ENCODE peak calls at places on chromosomes 13 and 19, in nine cellular contexts. Q is sigmoid colon, S is RWPE2, B is WERI-Rb-1, T is BE2C, Z is psoas muscle, R is tibial nerve, G is A673, F is fibroblast of lung. D is an unnamed sample.

GRCh38 chr19:11279505-11280236 is 16.3 kb upstream of the TSPAN16 start:
- DNase-seq in Q (no peak), S (no peak), B (no peak), T (no peak), Z (no peak), R (no peak), G (no peak), F (no peak), D (no peak)

GRCh38 chr19:41064974-41065569 is 23.2 kb upstream of the CYP2A13 start:
- DNase-seq in Q (no peak), S (no peak), B (no peak), T (no peak), Z (no peak), R (no peak), G (peak; percentile 47), F (peak; percentile 31), D (peak; percentile 54)

GRCh38 chr13:53069800-53070199 is 41.2 kb downstream of the OLFM4 start:
- DNase-seq in Q (no peak), S (no peak), B (no peak), T (no peak), Z (no peak), R (no peak), G (no peak), F (no peak), D (no peak)

GRCh38 chr19:11377756-11378155 is 3.3 kb downstream of the SWSAP1 start:
- DNase-seq in Q (no peak), S (no peak), B (no peak), T (no peak), Z (no peak), R (no peak), G (no peak), F (no peak), D (no peak)

GRCh38 chr19:35327642-35328041 is 1.3 kb upstream of the CD22 start:
- DNase-seq in Q (no peak), S (no peak), B (peak; percentile 50), T (no peak), Z (no peak), R (no peak), G (no peak), F (no peak), D (no peak)

GRCh38 chr13:106114981-106115554 is 420.4 kb downstream of the EFNB2 start:
- DNase-seq in Q (no peak), S (no peak), B (no peak), T (no peak), Z (no peak), R (no peak), G (no peak), F (peak; percentile 63), D (no peak)

GRCh38 chr13:59038824-59039223 is 1124.9 kb downstream of the DIAPH3 start:
- DNase-seq in Q (no peak), S (no peak), B (no peak), T (no peak), Z (no peak), R (no peak), G (no peak), F (peak; percentile 50), D (peak; percentile 5)

GRCh38 chr19:49691243-49692101 is 556 bp downstream of the CPT1C start:
- DNase-seq in Q (no peak), S (peak; percentile 76), B (peak; percentile 90), T (peak; percentile 79), Z (peak; percentile 68), R (no peak), G (peak; percentile 88), F (peak; percentile 73), D (peak; percentile 86)

GRCh38 chr19:5086232-5086631 is 117.3 kb downstream of the KDM4B start:
- DNase-seq in Q (no peak), S (no peak), B (no peak), T (no peak), Z (no peak), R (no peak), G (no peak), F (no peak), D (no peak)

GRCh38 chr19:5085566-5085965 is 116.7 kb downstream of the KDM4B start:
- DNase-seq in Q (no peak), S (no peak), B (no peak), T (no peak), Z (no peak), R (no peak), G (no peak), F (no peak), D (no peak)

GRCh38 chr19:5083547-5083965 is 114.6 kb downstream of the KDM4B start:
- DNase-seq in Q (peak; percentile 78), S (no peak), B (no peak), T (no peak), Z (peak; percentile 50), R (peak; percentile 41), G (no peak), F (no peak), D (no peak)

GRCh38 chr19:5089283-5089682 is 120.4 kb downstream of the KDM4B start:
- DNase-seq in Q (no peak), S (no peak), B (no peak), T (no peak), Z (no peak), R (no peak), G (no peak), F (no peak), D (no peak)

DNA sequence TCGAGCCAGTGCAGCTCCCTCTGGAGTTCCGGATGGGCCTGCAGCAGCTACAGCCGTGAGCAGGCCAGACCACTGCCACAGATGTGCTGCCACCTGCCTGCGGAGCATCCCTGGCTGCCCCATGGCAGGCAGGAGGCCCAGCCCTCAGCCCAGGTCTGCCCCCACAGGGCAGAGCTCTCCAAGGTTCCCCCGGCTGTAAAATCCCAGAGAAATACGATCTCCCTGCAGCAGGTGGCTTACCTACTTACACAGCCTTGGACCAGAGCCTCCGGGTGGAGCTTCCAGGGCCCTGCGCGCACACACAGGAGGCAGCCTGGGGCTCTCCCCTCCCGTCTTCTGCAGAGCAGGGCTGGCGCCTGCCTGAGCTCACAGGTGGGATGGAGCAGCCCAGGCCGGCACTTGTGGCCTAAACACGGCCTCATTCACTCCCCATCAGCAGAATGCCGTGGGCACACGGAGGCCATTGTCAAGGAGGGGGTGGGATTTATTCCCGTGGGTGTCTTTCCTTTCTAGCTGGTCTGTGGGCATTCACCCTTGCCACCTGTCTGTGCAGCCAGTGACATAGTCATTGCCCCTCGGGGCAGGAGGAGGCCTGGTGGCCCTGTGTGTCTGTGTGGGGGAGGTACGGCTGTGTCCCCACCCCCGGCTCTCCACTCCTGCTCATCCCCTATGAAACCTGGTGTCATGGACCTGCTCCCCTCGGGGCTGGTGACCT is 118.0 kb downstream of the KDM4B start:
- DNase-seq in Q (no peak), S (no peak), B (peak; percentile 56), T (peak; percentile 52), Z (peak; percentile 70), R (no peak), G (no peak), F (no peak), D (no peak)
- TF ChIP-seq CTCF in Q (no peak), S (no peak), B (peak; percentile 35), T (peak; percentile 38), Z (peak; percentile 45), R (no peak), G (no peak), F (no peak), D (no peak)

GRCh38 chr19:37929512-37929911 is 22.5 kb downstream of the SIPA1L3 start:
- DNase-seq in Q (no peak), S (no peak), B (no peak), T (no peak), Z (no peak), R (no peak), G (no peak), F (no peak), D (no peak)

GRCh38 chr19:37930416-37930815 is 23.4 kb downstream of the SIPA1L3 start:
- DNase-seq in Q (no peak), S (no peak), B (no peak), T (no peak), Z (no peak), R (no peak), G (no peak), F (no peak), D (no peak)

GRCh38 chr19:37933965-37934364 is 27.0 kb downstream of the SIPA1L3 start:
- DNase-seq in Q (no peak), S (no peak), B (no peak), T (no peak), Z (peak; percentile 75), R (no peak), G (no peak), F (no peak), D (peak; percentile 72)

GRCh38 chr19:37932985-37933953 is 26.3 kb downstream of the SIPA1L3 start:
- DNase-seq in Q (no peak), S (peak; percentile 76), B (no peak), T (peak; percentile 53), Z (peak; percentile 56), R (no peak), G (no peak), F (peak; percentile 25), D (no peak)

GRCh38 chr19:37931941-37932655 is 25.1 kb downstream of the SIPA1L3 start:
- DNase-seq in Q (peak; percentile 65), S (peak; percentile 84), B (peak; percentile 23), T (no peak), Z (peak; percentile 58), R (no peak), G (no peak), F (peak; percentile 66), D (peak; percentile 63)
- H3K4me3 ChIP-seq in Q (peak overlapping the region; percentile 6), S (peak overlapping the region; percentile 0), B (no peak overlapping the region), T (no peak overlapping the region), Z (peak overlapping the region; percentile 47), R (no peak overlapping the region), G (no peak overlapping the region), F (peak overlapping the region; percentile 18), D (no peak overlapping the region)

GRCh38 chr13:114002771-114003321 is 29.0 kb upstream of the C13orf46 start:
- DNase-seq in Q (peak; percentile 57), S (peak; percentile 45), B (no peak), T (no peak), Z (peak; percentile 44), R (no peak), G (no peak), F (no peak), D (no peak)

GRCh38 chr13:114002009-114002544 is 28.2 kb upstream of the C13orf46 start:
- DNase-seq in Q (no peak), S (peak; percentile 57), B (no peak), T (no peak), Z (peak; percentile 38), R (no peak), G (no peak), F (no peak), D (no peak)

GRCh38 chr13:114000151-114001040 is 26.5 kb upstream of the C13orf46 start:
- DNase-seq in Q (no peak), S (peak; percentile 41), B (no peak), T (no peak), Z (peak; percentile 54), R (no peak), G (no peak), F (no peak), D (no peak)

GRCh38 chr13:113999618-113999910 is 25.7 kb upstream of the C13orf46 start:
- DNase-seq in Q (no peak), S (peak; percentile 25), B (no peak), T (no peak), Z (peak; percentile 38), R (no peak), G (no peak), F (no peak), D (no peak)

GRCh38 chr13:114001331-114002008 is 27.6 kb upstream of the C13orf46 start:
- DNase-seq in Q (no peak), S (peak; percentile 60), B (no peak), T (no peak), Z (peak; percentile 46), R (no peak), G (no peak), F (no peak), D (no peak)
- H3K36me3 ChIP-seq in Q (peaks cover 28% of the 10 kb centered on the region), S (no peaks in the 10 kb centered on the region), B (peaks cover under 1% of the 10 kb centered on the region), T (peaks cover 9% of the 10 kb centered on the region), Z (no peaks in the 10 kb centered on the region), R (no peaks in the 10 kb centered on the region), G (no peaks in the 10 kb centered on the region), F (peaks cover 38% of the 10 kb centered on the region), D (no peaks in the 10 kb centered on the region)

DNA sequence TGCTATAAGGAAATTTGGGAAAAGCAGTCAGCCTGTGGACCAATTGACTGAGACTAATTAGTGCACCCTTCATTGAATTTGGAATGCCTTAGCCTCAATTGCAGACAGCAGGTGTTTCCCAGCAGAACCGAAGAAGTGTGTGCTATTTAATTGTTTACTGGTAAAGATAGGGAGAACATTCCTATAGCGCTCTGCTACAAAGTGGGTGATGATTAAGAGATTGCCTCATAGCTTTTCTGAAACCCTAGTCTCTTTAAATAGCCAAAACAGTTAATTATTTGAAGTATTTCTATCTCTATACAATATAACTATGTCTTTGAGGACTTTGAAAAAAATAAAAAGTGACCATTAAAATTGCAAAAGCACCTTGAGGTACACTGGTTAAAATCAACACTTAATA is 1884.3 kb upstream of the PCDH20 start:
- DNase-seq in Q (no peak), S (no peak), B (no peak), T (no peak), Z (no peak), R (no peak), G (no peak), F (peak; percentile 39), D (no peak)
- TF ChIP-seq CTCF in Q (no peak), S (no peak), B (no peak), T (no peak), Z (no peak), R (no peak), G (no peak), F (no peak), D (no peak)